ENCODE peak calls at places on chromosomes 3 and 15, in six cellular contexts. E, D, I, X, C and V are unnamed samples.

GRCh38 chr3:97389883-97390282 is 374.7 kb upstream of the ARL6 start:
- DNase-seq in E (no peak), D (no peak), I (no peak), X (no peak), C (no peak), V (no peak)

GRCh38 chr3:62882676-62883228 is 7.5 kb upstream of the CADPS start:
- DNase-seq in E (no peak), D (no peak), I (no peak), X (no peak), C (no peak), V (no peak)

GRCh38 chr3:153599685-153600084 is 437.7 kb downstream of the RAP2B start:
- DNase-seq in E (no peak), D (no peak), I (no peak), X (peak), C (no peak), V (no peak)

GRCh38 chr3:171811059-171811912 is 1.0 kb upstream of the PLD1 start:
- DNase-seq in E (no peak), D (no peak), I (no peak), X (peak), C (no peak), V (no peak)

GRCh38 chr15:41465822-41466421 is 27.8 kb upstream of the ITPKA start:
- DNase-seq in E (no peak), D (no peak), I (peak), X (peak), C (no peak), V (peak)

GRCh38 chr15:49101536-49101935 is 53.9 kb downstream of the COPS2 start:
- DNase-seq in E (no peak), D (no peak), I (no peak), X (peak), C (no peak), V (no peak)

GRCh38 chr15:39461536-39462140 is 119.2 kb upstream of the THBS1 start:
- DNase-seq in E (no peak), D (no peak), I (no peak), X (peak), C (no peak), V (no peak)

GRCh38 chr3:58492385-58492970 is 582 bp downstream of the KCTD6 start:
- DNase-seq in E (no peak), D (no peak), I (peak), X (no peak), C (no peak), V (peak)

GRCh38 chr3:9403463-9403862 is 6.0 kb downstream of the SETD5 start:
- DNase-seq in E (no peak), D (no peak), I (no peak), X (no peak), C (no peak), V (no peak)

GRCh38 chr15:78046796-78047341 is 30.6 kb downstream of the TBC1D2B start:
- DNase-seq in E (no peak), D (no peak), I (peak), X (no peak), C (no peak), V (no peak)

GRCh38 chr15:67613708-67614107 is 71.2 kb downstream of the MAP2K5 start:
- DNase-seq in E (no peak), D (no peak), I (no peak), X (no peak), C (no peak), V (no peak)

GRCh38 chr3:158918008-158918407 is 116.2 kb downstream of the MFSD1 start:
- DNase-seq in E (peak), D (peak), I (peak), X (peak), C (no peak), V (peak)

GRCh38 chr3:71478568-71478967 is 105.0 kb downstream of the FOXP1 start:
- DNase-seq in E (no peak), D (no peak), I (no peak), X (peak), C (no peak), V (no peak)

GRCh38 chr3:195319060-195319459 is 48.1 kb upstream of the XXYLT1 start:
- DNase-seq in E (no peak), D (no peak), I (no peak), X (no peak), C (no peak), V (no peak)

GRCh38 chr3:28575748-28576589 is 227.3 kb upstream of the AZI2 start:
- DNase-seq in E (peak), D (no peak), I (no peak), X (peak), C (no peak), V (peak)

GRCh38 chr3:152071924-152072323 is 196.8 kb upstream of the MBNL1 start:
- DNase-seq in E (no peak), D (no peak), I (no peak), X (peak), C (no peak), V (peak)

GRCh38 chr3:151226088-151226563 is 23.1 kb upstream of the GPR171 start:
- DNase-seq in E (no peak), D (no peak), I (no peak), X (peak), C (no peak), V (no peak)

GRCh38 chr15:96107922-96108321 is 222.6 kb upstream of the NR2F2 start:
- DNase-seq in E (no peak), D (no peak), I (no peak), X (peak), C (no peak), V (no peak)

GRCh38 chr15:25773248-25773647 is 89.9 kb downstream of the ATP10A start:
- DNase-seq in E (no peak), D (peak), I (no peak), X (no peak), C (no peak), V (no peak)

GRCh38 chr3:177452487-177452886 is 255.2 kb upstream of the TBL1XR1 start:
- DNase-seq in E (no peak), D (no peak), I (no peak), X (peak), C (no peak), V (no peak)

GRCh38 chr3:31533169-31533870 is 595 bp downstream of the STT3B start:
- DNase-seq in E (peak), D (no peak), I (peak), X (peak), C (no peak), V (peak)

GRCh38 chr15:29472901-29473423 is 203.3 kb upstream of the NSMCE3 start:
- DNase-seq in E (no peak), D (no peak), I (no peak), X (no peak), C (no peak), V (no peak)

GRCh38 chr3:65584913-65585312 is 453.8 kb downstream of the MAGI1 start:
- DNase-seq in E (no peak), D (no peak), I (no peak), X (no peak), C (no peak), V (no peak)

GRCh38 chr15:37220949-37221670 is 120.8 kb upstream of the MEIS2 start:
- DNase-seq in E (no peak), D (no peak), I (no peak), X (no peak), C (no peak), V (no peak)

GRCh38 chr15:69026355-69026754 is 11.9 kb downstream of the NOX5 start:
- DNase-seq in E (peak), D (peak), I (no peak), X (no peak), C (no peak), V (no peak)

GRCh38 chr3:187139895-187140253 is 578 bp upstream of the RPL39L start:
- DNase-seq in E (no peak), D (no peak), I (no peak), X (no peak), C (no peak), V (no peak)
- TF ChIP-seq CTCF in E (no peak), D (no peak), I (no peak), X (no peak), C (no peak), V (no peak)

DNA sequence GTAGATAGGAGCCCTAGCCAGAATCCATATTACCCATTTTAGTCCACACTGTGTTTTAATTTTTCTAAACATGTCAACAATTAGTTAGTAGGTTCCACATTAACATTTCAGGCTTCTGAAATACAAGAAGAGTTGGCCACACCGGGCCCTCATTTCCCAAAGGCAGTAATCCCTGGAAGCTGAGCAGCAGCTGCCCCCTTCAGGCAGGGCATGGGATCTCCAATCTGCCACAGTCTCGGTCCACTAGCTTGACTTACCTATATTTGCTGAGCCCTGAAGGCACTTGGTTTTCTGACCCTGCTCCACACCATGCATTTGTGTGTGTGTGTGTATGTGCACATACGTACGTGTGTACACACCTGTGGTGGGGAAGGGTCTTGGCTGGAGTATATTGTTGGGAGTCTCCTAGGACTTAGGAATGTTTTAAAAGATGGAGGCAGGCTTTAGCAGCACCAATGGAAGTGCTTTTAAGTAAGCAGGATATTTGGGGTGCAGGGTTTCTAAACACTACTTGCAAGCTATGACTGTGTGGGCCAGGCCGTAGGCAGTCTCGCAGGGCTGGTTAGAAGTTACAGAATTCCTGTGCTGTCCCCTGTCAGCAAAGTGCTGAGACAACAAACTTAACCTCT is 71.2 kb upstream of the SOX14 start:
- DNase-seq in E (peak), D (no peak), I (peak), X (no peak), C (no peak), V (peak)
- TF ChIP-seq CTCF in E (peak), D (no peak), I (no peak), X (no peak), C (no peak), V (peak)

GRCh38 chr3:119044593-119044992 is 9.9 kb upstream of the IGSF11 start:
- DNase-seq in E (no peak), D (no peak), I (no peak), X (no peak), C (no peak), V (no peak)
- TF ChIP-seq CTCF in E (no peak), D (no peak), I (no peak), X (no peak), C (no peak), V (no peak)

GRCh38 chr3:102206506-102207145 is 228.2 kb upstream of the ZPLD1 start:
- DNase-seq in E (no peak), D (peak), I (peak), X (peak), C (no peak), V (no peak)

GRCh38 chr3:102205647-102206046 is 229.2 kb upstream of the ZPLD1 start:
- DNase-seq in E (no peak), D (peak), I (no peak), X (no peak), C (no peak), V (no peak)

GRCh38 chr3:102207173-102207572 is 227.6 kb upstream of the ZPLD1 start:
- DNase-seq in E (no peak), D (peak), I (no peak), X (no peak), C (no peak), V (no peak)
- TF ChIP-seq CTCF in E (no peak), D (no peak), I (no peak), X (no peak), C (no peak), V (no peak)

DNA sequence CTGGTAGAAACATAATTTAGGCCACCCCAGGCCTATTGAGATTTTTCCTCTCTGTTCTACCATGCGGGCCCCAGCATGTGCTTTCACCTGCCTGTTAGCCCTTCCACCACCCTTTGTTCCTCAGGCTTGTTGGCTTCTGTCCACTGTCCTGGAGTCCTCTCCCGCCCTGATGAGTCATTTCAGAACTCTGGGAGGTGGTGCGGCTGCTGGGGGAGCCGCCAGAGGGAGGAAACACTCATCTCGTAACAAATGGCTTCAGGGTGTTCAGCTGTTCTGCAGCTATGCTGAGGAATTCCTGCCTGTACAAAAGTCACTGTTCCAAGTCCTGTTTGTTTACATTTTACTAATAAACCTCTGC is 36.3 kb downstream of the LRTM1 start:
- DNase-seq in E (peak), D (peak), I (peak), X (peak), C (no peak), V (no peak)
- TF ChIP-seq CTCF in E (peak), D (peak), I (peak), X (peak), C (no peak), V (no peak)

GRCh38 chr15:72782993-72783562 is 480 bp downstream of the ADPGK start:
- DNase-seq in E (no peak), D (no peak), I (peak), X (peak), C (no peak), V (peak)
- TF ChIP-seq CTCF in E (no peak), D (no peak), I (no peak), X (peak), C (no peak), V (no peak)

GRCh38 chr15:43883571-43883970 is 56.8 kb downstream of the WDR76 start:
- DNase-seq in E (no peak), D (no peak), I (no peak), X (no peak), C (no peak), V (no peak)

GRCh38 chr15:43880406-43881184 is 53.8 kb downstream of the WDR76 start:
- DNase-seq in E (no peak), D (no peak), I (no peak), X (peak), C (no peak), V (no peak)

GRCh38 chr15:43878466-43878865 is 51.7 kb downstream of the WDR76 start:
- DNase-seq in E (no peak), D (no peak), I (no peak), X (no peak), C (no peak), V (no peak)

GRCh38 chr15:43879386-43880355 is 52.9 kb downstream of the WDR76 start:
- DNase-seq in E (no peak), D (no peak), I (no peak), X (no peak), C (no peak), V (no peak)

GRCh38 chr15:43881944-43882343 is 55.1 kb downstream of the WDR76 start:
- DNase-seq in E (peak), D (no peak), I (peak), X (peak), C (no peak), V (no peak)
- TF ChIP-seq CTCF in E (peak), D (no peak), I (peak), X (peak), C (no peak), V (peak)